ENCODE peak calls at places on chromosomes 1 and 21, in eight cellular contexts. L is PC-9, N is tibial artery, Y is stomach, Q is keratinocyte, Z is GM23248, P is cardiac muscle cell, K is colonic mucosa. B is an unnamed sample. For H3K4me1 and H3K27me3, the result is how much of the 10 kb centered on the place peaks cover.

GRCh38 chr21:45449658-45450502 is 44.9 kb downstream of the COL18A1 start:
- DNase-seq in L (no peak), N (no peak), Y (no peak), Q (no peak), Z (no peak), P (no peak), K (no peak), B (no peak)

GRCh38 chr1:238485062-238485905 is 594.6 kb upstream of the ZP4 start:
- DNase-seq in L (no peak), N (no peak), Y (no peak), Q (no peak), Z (peak), P (peak), K (no peak), B (peak)

GRCh38 chr1:183030053-183030452 is 6.8 kb downstream of the LAMC1 start:
- DNase-seq in L (peak), N (no peak), Y (no peak), Q (no peak), Z (peak), P (peak), K (no peak), B (no peak)

GRCh38 chr1:32962248-32962896 is 2.2 kb downstream of the RNF19B start:
- DNase-seq in L (no peak), N (no peak), Y (no peak), Q (no peak), Z (peak), P (no peak), K (no peak), B (no peak)

GRCh38 chr1:23019851-23020625 is 770 bp downstream of the KDM1A start:
- DNase-seq in L (no peak), N (peak), Y (no peak), Q (no peak), Z (peak), P (peak), K (peak), B (peak)

GRCh38 chr1:35431173-35431599 is 126.0 kb downstream of the KIAA0319L start:
- DNase-seq in L (no peak), N (no peak), Y (no peak), Q (no peak), Z (no peak), P (peak), K (no peak), B (no peak)

GRCh38 chr21:39850333-39850732 is 16.9 kb upstream of the PCP4 start:
- DNase-seq in L (no peak), N (no peak), Y (no peak), Q (no peak), Z (no peak), P (no peak), K (no peak), B (no peak)

GRCh38 chr1:87685366-87686136 is 356.9 kb downstream of the LMO4 start:
- DNase-seq in L (no peak), N (no peak), Y (no peak), Q (no peak), Z (no peak), P (peak), K (no peak), B (no peak)

DNA sequence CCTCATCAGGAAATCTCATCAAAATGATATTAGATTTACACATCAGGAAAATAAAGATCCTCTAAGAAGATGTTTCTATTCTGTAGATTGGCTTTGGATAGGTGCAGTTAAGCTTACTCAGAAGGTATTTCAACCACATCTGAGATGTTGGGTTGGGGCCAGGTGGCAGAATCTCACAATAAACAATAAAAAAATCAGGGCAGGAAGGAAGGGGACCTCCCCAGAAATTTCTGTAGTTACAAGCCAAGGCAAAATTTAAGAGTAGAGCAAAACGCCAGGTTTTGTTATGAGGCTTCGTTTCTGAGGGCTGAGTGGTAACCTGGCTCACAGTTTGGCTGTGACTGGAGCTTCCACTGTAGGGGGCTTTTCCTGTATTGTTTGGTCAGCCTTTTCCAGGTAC is 84.8 kb downstream of the HUNK start:
- DNase-seq in L (no peak), N (no peak), Y (no peak), Q (no peak), Z (no peak), P (no peak), K (no peak), B (no peak)
- H3K27ac ChIP-seq in L (no peak), N (no peak), Y (no peak), Q (no peak), Z (no peak), P (no peak), K (no peak), B (no peak)

DNA sequence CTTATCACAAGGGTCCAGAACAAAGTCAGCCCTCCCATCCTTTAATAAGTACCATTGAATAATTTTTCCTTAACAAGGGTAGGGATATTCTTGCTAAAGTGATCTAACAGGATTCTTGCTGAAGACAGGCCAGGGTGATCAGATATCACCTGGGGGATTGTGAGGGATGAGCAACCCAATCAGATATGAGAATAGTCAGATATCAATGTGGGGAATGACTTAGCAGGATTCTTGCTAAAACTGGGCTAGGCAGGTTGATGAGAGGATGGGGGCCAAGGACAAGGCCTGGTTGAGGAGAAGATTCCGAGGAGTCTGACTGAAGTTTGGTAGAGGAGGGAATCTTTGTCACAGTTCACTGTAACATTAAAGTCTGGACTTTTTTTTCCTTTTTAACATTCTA is 23.9 kb upstream of the NLRP3 start:
- DNase-seq in L (no peak), N (no peak), Y (no peak), Q (no peak), Z (no peak), P (no peak), K (no peak), B (no peak)
- H3K4me1 ChIP-seq in L (under half), N (under half), Y (under half), Q (under half), Z (under half), P (under half), K (under half), B (under half)

GRCh38 chr1:151713874-151714273 is 2.7 kb downstream of the CELF3 start:
- DNase-seq in L (no peak), N (no peak), Y (no peak), Q (peak), Z (no peak), P (no peak), K (no peak), B (no peak)
- H3K27me3 ChIP-seq in L (half or more), N (under half), Y (half or more), Q (under half), Z (under half), P (under half), K (under half), B (under half)

GRCh38 chr1:10777749-10778574 is 18.5 kb downstream of the CASZ1 start:
- DNase-seq in L (no peak), N (no peak), Y (no peak), Q (no peak), Z (no peak), P (no peak), K (no peak), B (no peak)

GRCh38 chr1:10779201-10779600 is 17.2 kb downstream of the CASZ1 start:
- DNase-seq in L (peak), N (no peak), Y (peak), Q (peak), Z (no peak), P (no peak), K (peak), B (no peak)

GRCh38 chr1:10779841-10780240 is 16.6 kb downstream of the CASZ1 start:
- DNase-seq in L (no peak), N (no peak), Y (no peak), Q (no peak), Z (no peak), P (no peak), K (peak), B (no peak)

GRCh38 chr1:10776206-10776905 is 20.1 kb downstream of the CASZ1 start:
- DNase-seq in L (no peak), N (no peak), Y (peak), Q (no peak), Z (no peak), P (no peak), K (peak), B (peak)

GRCh38 chr1:10778640-10779039 is 17.8 kb downstream of the CASZ1 start:
- DNase-seq in L (no peak), N (no peak), Y (no peak), Q (no peak), Z (no peak), P (no peak), K (no peak), B (no peak)
- H3K27ac ChIP-seq in L (peak), N (no peak), Y (peak), Q (peak), Z (no peak), P (no peak), K (peak), B (no peak)

GRCh38 chr1:204465469-204466415 is 28.9 kb downstream of the PIK3C2B start:
- DNase-seq in L (no peak), N (no peak), Y (no peak), Q (no peak), Z (no peak), P (peak), K (no peak), B (no peak)
- H3K4me1 ChIP-seq in L (under half), N (under half), Y (under half), Q (under half), Z (under half), P (under half), K (under half), B (under half)

DNA sequence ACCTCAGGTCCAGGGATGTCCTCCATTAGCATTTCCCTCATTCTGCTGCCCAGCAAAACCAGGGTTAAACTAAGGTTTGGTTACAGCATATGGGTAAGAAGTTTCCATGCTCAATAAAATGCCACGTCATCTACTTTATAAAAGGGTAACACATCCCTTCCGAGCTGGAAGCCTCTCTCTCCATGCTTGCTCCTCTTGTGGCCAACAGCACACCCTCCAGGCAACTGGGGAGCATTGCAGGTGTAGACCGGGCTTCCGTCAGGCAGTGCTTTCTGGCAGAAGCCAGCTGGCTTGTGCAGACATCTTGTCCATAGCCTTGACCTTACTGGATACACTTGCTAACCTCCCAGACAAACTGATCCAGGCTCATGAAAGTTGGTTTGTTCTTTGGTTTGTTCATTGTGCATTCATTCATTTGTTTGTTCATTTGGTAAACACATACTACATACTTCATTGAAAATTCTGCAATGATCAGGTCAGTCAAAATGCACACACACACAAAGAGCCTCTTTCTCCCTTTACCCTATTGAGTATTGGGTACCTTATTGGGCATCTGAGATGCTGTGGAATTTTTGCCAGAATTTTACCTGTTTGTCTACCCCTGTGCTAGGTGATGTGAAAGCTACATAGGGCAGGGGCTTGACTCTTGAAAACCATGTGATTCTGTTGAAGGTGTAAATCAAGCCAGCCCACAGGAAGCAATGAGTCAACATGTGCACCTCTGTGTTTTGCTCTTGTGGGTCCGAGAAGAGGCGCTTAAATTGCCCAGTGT is 422.8 kb downstream of the CAMTA1 start:
- DNase-seq in L (no peak), N (no peak), Y (peak), Q (peak), Z (peak), P (peak), K (peak), B (no peak)
- H3K27me3 ChIP-seq in L (under half), N (under half), Y (under half), Q (under half), Z (under half), P (under half), K (under half), B (under half)